ENCODE peak calls at places on chromosomes 1 and 21, in six cellular contexts. One of them, this sample, is unnamed.

GRCh38 chr21:38301321-38302214 is 44.8 kb downstream of the KCNJ15 start:
- DNase-seq in lower lobe of right lung: no peak
- DNase-seq in CD4-positive, alpha-beta T cell: no peak
- DNase-seq in astrocyte of the spinal cord: no peak
- DNase-seq in neural progenitor cell: no peak
- DNase-seq in pancreas: no peak
- DNase-seq in this sample: no peak

GRCh38 chr1:156320560-156320959 is 17.5 kb downstream of the CCT3 start:
- DNase-seq in lower lobe of right lung: no peak
- DNase-seq in neural progenitor cell: no peak
- DNase-seq in astrocyte of the spinal cord: no peak
- DNase-seq in CD4-positive, alpha-beta T cell: no peak
- DNase-seq in pancreas: no peak
- DNase-seq in this sample: no peak

GRCh38 chr1:11151854-11152612 is 37.1 kb upstream of the ANGPTL7 start:
- DNase-seq in lower lobe of right lung: no peak
- DNase-seq in pancreas: no peak
- DNase-seq in CD4-positive, alpha-beta T cell: no peak
- DNase-seq in astrocyte of the spinal cord: peak
- DNase-seq in neural progenitor cell: no peak
- DNase-seq in this sample: no peak

GRCh38 chr1:3688356-3688755 is 36.0 kb downstream of the TP73 start:
- DNase-seq in pancreas: no peak
- DNase-seq in astrocyte of the spinal cord: no peak
- DNase-seq in neural progenitor cell: peak
- DNase-seq in lower lobe of right lung: no peak
- DNase-seq in CD4-positive, alpha-beta T cell: no peak
- DNase-seq in this sample: no peak

GRCh38 chr1:176033879-176034278 is 173.2 kb downstream of the COP1 start:
- DNase-seq in neural progenitor cell: no peak
- DNase-seq in pancreas: no peak
- DNase-seq in lower lobe of right lung: no peak
- DNase-seq in CD4-positive, alpha-beta T cell: no peak
- DNase-seq in astrocyte of the spinal cord: peak
- DNase-seq in this sample: peak

GRCh38 chr21:23356905-23357304 is 2250.4 kb downstream of the MRPL39 start:
- DNase-seq in neural progenitor cell: no peak
- DNase-seq in CD4-positive, alpha-beta T cell: no peak
- DNase-seq in lower lobe of right lung: no peak
- DNase-seq in pancreas: no peak
- DNase-seq in astrocyte of the spinal cord: no peak
- DNase-seq in this sample: no peak

GRCh38 chr1:150749720-150750311 is 15.8 kb downstream of the CTSS start:
- DNase-seq in CD4-positive, alpha-beta T cell: no peak
- DNase-seq in neural progenitor cell: no peak
- DNase-seq in astrocyte of the spinal cord: no peak
- DNase-seq in lower lobe of right lung: no peak
- DNase-seq in pancreas: no peak
- DNase-seq in this sample: no peak

GRCh38 chr1:86104606-86105532 is 51.7 kb downstream of the COL24A1 start:
- DNase-seq in astrocyte of the spinal cord: no peak
- DNase-seq in lower lobe of right lung: no peak
- DNase-seq in neural progenitor cell: no peak
- DNase-seq in pancreas: no peak
- DNase-seq in CD4-positive, alpha-beta T cell: no peak
- DNase-seq in this sample: no peak

GRCh38 chr1:234758851-234759250 is 148.9 kb upstream of the IRF2BP2 start:
- DNase-seq in CD4-positive, alpha-beta T cell: peak
- DNase-seq in astrocyte of the spinal cord: no peak
- DNase-seq in neural progenitor cell: no peak
- DNase-seq in lower lobe of right lung: no peak
- DNase-seq in pancreas: no peak
- DNase-seq in this sample: no peak

GRCh38 chr1:22347854-22348760 is 103.5 kb upstream of the ZBTB40 start:
- DNase-seq in pancreas: peak
- DNase-seq in neural progenitor cell: no peak
- DNase-seq in CD4-positive, alpha-beta T cell: no peak
- DNase-seq in astrocyte of the spinal cord: peak
- DNase-seq in lower lobe of right lung: no peak
- DNase-seq in this sample: no peak

GRCh38 chr1:59767119-59767518 is 47.6 kb upstream of the HOOK1 start:
- DNase-seq in lower lobe of right lung: no peak
- DNase-seq in astrocyte of the spinal cord: no peak
- DNase-seq in neural progenitor cell: no peak
- DNase-seq in pancreas: no peak
- DNase-seq in CD4-positive, alpha-beta T cell: no peak
- DNase-seq in this sample: peak

GRCh38 chr1:226691257-226691656 is 47.8 kb downstream of the ITPKB start:
- DNase-seq in neural progenitor cell: no peak
- DNase-seq in astrocyte of the spinal cord: no peak
- DNase-seq in pancreas: no peak
- DNase-seq in CD4-positive, alpha-beta T cell: peak
- DNase-seq in lower lobe of right lung: no peak
- DNase-seq in this sample: no peak

GRCh38 chr1:1398677-1399186 is 403 bp downstream of the CCNL2 start:
- DNase-seq in astrocyte of the spinal cord: no peak
- DNase-seq in CD4-positive, alpha-beta T cell: no peak
- DNase-seq in pancreas: no peak
- DNase-seq in lower lobe of right lung: peak
- DNase-seq in neural progenitor cell: no peak
- DNase-seq in this sample: no peak

GRCh38 chr1:153597206-153597605 is 15.7 kb downstream of the S100A16 start:
- DNase-seq in CD4-positive, alpha-beta T cell: no peak
- DNase-seq in neural progenitor cell: no peak
- DNase-seq in lower lobe of right lung: no peak
- DNase-seq in pancreas: no peak
- DNase-seq in astrocyte of the spinal cord: peak
- DNase-seq in this sample: no peak

GRCh38 chr1:65717815-65718454 is 74.8 kb upstream of the PDE4B start:
- DNase-seq in pancreas: no peak
- DNase-seq in lower lobe of right lung: no peak
- DNase-seq in neural progenitor cell: no peak
- DNase-seq in astrocyte of the spinal cord: peak
- DNase-seq in CD4-positive, alpha-beta T cell: no peak
- DNase-seq in this sample: peak
- TF ChIP-seq CTCF in pancreas: no peak
- TF ChIP-seq CTCF in lower lobe of right lung: no peak
- TF ChIP-seq CTCF in neural progenitor cell: no peak
- TF ChIP-seq CTCF in astrocyte of the spinal cord: peak
- TF ChIP-seq CTCF in CD4-positive, alpha-beta T cell: no peak
- TF ChIP-seq CTCF in this sample: no peak

GRCh38 chr1:68046885-68047658 is 3.4 kb downstream of the DIRAS3 start:
- DNase-seq in CD4-positive, alpha-beta T cell: no peak
- DNase-seq in astrocyte of the spinal cord: no peak
- DNase-seq in neural progenitor cell: no peak
- DNase-seq in lower lobe of right lung: no peak
- DNase-seq in pancreas: no peak
- DNase-seq in this sample: no peak

GRCh38 chr1:68047659-68048026 is 2.8 kb downstream of the DIRAS3 start:
- DNase-seq in CD4-positive, alpha-beta T cell: no peak
- DNase-seq in pancreas: no peak
- DNase-seq in astrocyte of the spinal cord: no peak
- DNase-seq in neural progenitor cell: no peak
- DNase-seq in lower lobe of right lung: no peak
- DNase-seq in this sample: no peak

GRCh38 chr1:68049941-68050878 is at the start of gene DIRAS3:
- DNase-seq in pancreas: peak
- DNase-seq in neural progenitor cell: peak
- DNase-seq in astrocyte of the spinal cord: peak
- DNase-seq in lower lobe of right lung: no peak
- DNase-seq in CD4-positive, alpha-beta T cell: no peak
- DNase-seq in this sample: peak

GRCh38 chr1:68046423-68046822 is 4.0 kb downstream of the DIRAS3 start:
- DNase-seq in pancreas: no peak
- DNase-seq in astrocyte of the spinal cord: no peak
- DNase-seq in lower lobe of right lung: no peak
- DNase-seq in neural progenitor cell: no peak
- DNase-seq in CD4-positive, alpha-beta T cell: no peak
- DNase-seq in this sample: no peak

DNA sequence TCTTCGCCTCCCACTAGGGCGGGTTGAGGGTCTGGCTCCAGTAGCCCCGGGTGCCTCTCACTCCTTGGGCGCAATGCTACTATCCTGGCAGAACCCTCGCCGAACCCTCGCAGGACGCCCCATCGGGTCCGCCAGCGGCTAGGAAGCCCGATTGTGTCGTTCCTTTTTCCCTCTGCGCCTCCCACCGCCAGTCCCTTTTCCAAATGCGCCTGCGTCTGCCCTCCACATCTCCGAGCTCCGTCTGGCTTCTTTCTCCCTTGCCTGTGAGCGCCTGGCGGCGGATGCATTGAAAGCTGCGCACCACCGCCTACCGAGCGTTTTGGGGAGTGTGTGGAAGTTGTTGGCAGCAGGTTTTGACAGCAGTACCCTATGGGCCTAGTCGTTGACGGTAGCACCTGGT is 1.0 kb upstream of the DIRAS3 start:
- DNase-seq in astrocyte of the spinal cord: peak
- DNase-seq in lower lobe of right lung: no peak
- DNase-seq in pancreas: peak
- DNase-seq in neural progenitor cell: peak
- DNase-seq in CD4-positive, alpha-beta T cell: no peak
- DNase-seq in this sample: peak
- TF ChIP-seq CTCF in astrocyte of the spinal cord: peak
- TF ChIP-seq CTCF in lower lobe of right lung: no peak
- TF ChIP-seq CTCF in pancreas: no peak
- TF ChIP-seq CTCF in neural progenitor cell: peak
- TF ChIP-seq CTCF in CD4-positive, alpha-beta T cell: no peak
- TF ChIP-seq CTCF in this sample: peak

GRCh38 chr1:245096330-245097066 is 58.3 kb upstream of the KIF26B start:
- DNase-seq in pancreas: no peak
- DNase-seq in lower lobe of right lung: no peak
- DNase-seq in neural progenitor cell: no peak
- DNase-seq in astrocyte of the spinal cord: no peak
- DNase-seq in CD4-positive, alpha-beta T cell: no peak
- DNase-seq in this sample: no peak
- TF ChIP-seq CTCF in pancreas: no peak
- TF ChIP-seq CTCF in lower lobe of right lung: no peak
- TF ChIP-seq CTCF in neural progenitor cell: no peak
- TF ChIP-seq CTCF in astrocyte of the spinal cord: no peak
- TF ChIP-seq CTCF in CD4-positive, alpha-beta T cell: no peak
- TF ChIP-seq CTCF in this sample: no peak

GRCh38 chr21:31552826-31553225 is 106.7 kb upstream of the SOD1 start:
- DNase-seq in lower lobe of right lung: no peak
- DNase-seq in CD4-positive, alpha-beta T cell: no peak
- DNase-seq in pancreas: no peak
- DNase-seq in neural progenitor cell: no peak
- DNase-seq in astrocyte of the spinal cord: no peak
- DNase-seq in this sample: no peak

GRCh38 chr21:31550070-31550469 is 109.4 kb upstream of the SOD1 start:
- DNase-seq in astrocyte of the spinal cord: no peak
- DNase-seq in lower lobe of right lung: no peak
- DNase-seq in pancreas: no peak
- DNase-seq in neural progenitor cell: no peak
- DNase-seq in CD4-positive, alpha-beta T cell: no peak
- DNase-seq in this sample: no peak

GRCh38 chr21:31546402-31547155 is 112.9 kb upstream of the SOD1 start:
- DNase-seq in pancreas: no peak
- DNase-seq in lower lobe of right lung: no peak
- DNase-seq in neural progenitor cell: no peak
- DNase-seq in CD4-positive, alpha-beta T cell: no peak
- DNase-seq in astrocyte of the spinal cord: no peak
- DNase-seq in this sample: no peak

GRCh38 chr21:31545036-31545435 is 114.5 kb upstream of the SOD1 start:
- DNase-seq in CD4-positive, alpha-beta T cell: no peak
- DNase-seq in neural progenitor cell: no peak
- DNase-seq in pancreas: no peak
- DNase-seq in astrocyte of the spinal cord: no peak
- DNase-seq in lower lobe of right lung: no peak
- DNase-seq in this sample: no peak

GRCh38 chr21:31548688-31549087 is 110.8 kb upstream of the SOD1 start:
- DNase-seq in pancreas: no peak
- DNase-seq in lower lobe of right lung: no peak
- DNase-seq in astrocyte of the spinal cord: no peak
- DNase-seq in neural progenitor cell: no peak
- DNase-seq in CD4-positive, alpha-beta T cell: no peak
- DNase-seq in this sample: no peak
- TF ChIP-seq CTCF in pancreas: no peak
- TF ChIP-seq CTCF in lower lobe of right lung: no peak
- TF ChIP-seq CTCF in astrocyte of the spinal cord: no peak
- TF ChIP-seq CTCF in neural progenitor cell: peak
- TF ChIP-seq CTCF in CD4-positive, alpha-beta T cell: no peak
- TF ChIP-seq CTCF in this sample: no peak

DNA sequence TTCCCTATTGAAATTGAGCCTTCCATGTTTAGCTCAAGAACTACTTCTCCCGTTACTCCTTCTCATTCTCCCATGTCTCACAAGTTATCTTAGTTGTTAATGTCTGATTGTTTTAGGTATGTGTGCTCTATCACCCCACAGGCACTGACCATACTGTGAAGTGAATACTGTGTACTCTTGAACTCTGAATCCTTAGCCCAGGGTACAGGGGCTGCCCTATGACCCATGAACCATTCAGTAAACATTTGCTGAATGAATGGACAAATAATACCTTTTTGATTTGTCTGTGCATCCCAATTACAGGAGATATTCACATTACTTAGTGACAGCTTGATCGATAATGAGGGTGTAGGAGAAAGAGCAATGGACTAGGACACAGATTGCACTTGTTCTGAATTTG is 169.4 kb upstream of the BEND5 start:
- DNase-seq in neural progenitor cell: no peak
- DNase-seq in lower lobe of right lung: no peak
- DNase-seq in pancreas: no peak
- DNase-seq in astrocyte of the spinal cord: no peak
- DNase-seq in CD4-positive, alpha-beta T cell: no peak
- DNase-seq in this sample: no peak
- TF ChIP-seq CTCF in neural progenitor cell: no peak
- TF ChIP-seq CTCF in lower lobe of right lung: no peak
- TF ChIP-seq CTCF in pancreas: no peak
- TF ChIP-seq CTCF in astrocyte of the spinal cord: no peak
- TF ChIP-seq CTCF in CD4-positive, alpha-beta T cell: no peak
- TF ChIP-seq CTCF in this sample: no peak

GRCh38 chr1:160161965-160162705 is 10.7 kb downstream of the ATP1A4 start:
- DNase-seq in pancreas: no peak
- DNase-seq in astrocyte of the spinal cord: peak
- DNase-seq in lower lobe of right lung: no peak
- DNase-seq in CD4-positive, alpha-beta T cell: no peak
- DNase-seq in neural progenitor cell: peak
- DNase-seq in this sample: peak
- TF ChIP-seq CTCF in pancreas: no peak
- TF ChIP-seq CTCF in astrocyte of the spinal cord: peak
- TF ChIP-seq CTCF in lower lobe of right lung: peak
- TF ChIP-seq CTCF in CD4-positive, alpha-beta T cell: no peak
- TF ChIP-seq CTCF in neural progenitor cell: peak
- TF ChIP-seq CTCF in this sample: peak

GRCh38 chr21:42654179-42654912 is 925 bp downstream of the PDE9A start:
- DNase-seq in pancreas: no peak
- DNase-seq in astrocyte of the spinal cord: no peak
- DNase-seq in neural progenitor cell: peak
- DNase-seq in CD4-positive, alpha-beta T cell: no peak
- DNase-seq in lower lobe of right lung: peak
- DNase-seq in this sample: no peak
- TF ChIP-seq CTCF in pancreas: no peak
- TF ChIP-seq CTCF in astrocyte of the spinal cord: peak
- TF ChIP-seq CTCF in neural progenitor cell: peak
- TF ChIP-seq CTCF in CD4-positive, alpha-beta T cell: no peak
- TF ChIP-seq CTCF in lower lobe of right lung: no peak
- TF ChIP-seq CTCF in this sample: no peak

DNA sequence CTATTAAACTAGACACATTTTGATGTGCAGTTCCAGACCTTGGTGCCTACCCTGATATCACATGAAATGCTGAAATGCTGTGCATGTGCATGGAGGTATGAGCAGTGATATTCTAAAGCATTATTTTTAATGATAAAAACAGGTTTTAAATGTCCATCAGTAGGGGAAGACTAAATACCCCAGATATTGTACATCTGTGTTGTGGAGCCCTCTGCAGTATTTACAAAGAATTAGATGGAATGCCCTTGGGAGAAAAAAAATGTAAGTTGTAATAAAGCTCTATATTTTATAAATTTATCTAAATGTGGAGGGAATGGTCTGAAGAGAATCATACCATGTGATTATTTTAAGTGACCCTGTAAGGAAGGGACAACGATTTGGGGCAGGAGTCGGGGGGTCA is 39.1 kb upstream of the IGSF5 start:
- DNase-seq in CD4-positive, alpha-beta T cell: no peak
- DNase-seq in lower lobe of right lung: no peak
- DNase-seq in neural progenitor cell: no peak
- DNase-seq in astrocyte of the spinal cord: peak
- DNase-seq in pancreas: no peak
- DNase-seq in this sample: no peak
- TF ChIP-seq CTCF in CD4-positive, alpha-beta T cell: no peak
- TF ChIP-seq CTCF in lower lobe of right lung: no peak
- TF ChIP-seq CTCF in neural progenitor cell: no peak
- TF ChIP-seq CTCF in astrocyte of the spinal cord: peak
- TF ChIP-seq CTCF in pancreas: no peak
- TF ChIP-seq CTCF in this sample: no peak